ENCODE peak calls at places on chromosomes 6 and 20, in ten cellular contexts. I, J, G, A, H, F, Y, U, X and V are unnamed samples.

GRCh38 chr6:46042355-46042999 is 26.8 kb upstream of the CLIC5 start:
- DNase-seq in I (no peak), J (peak; percentile 64), G (no peak), A (no peak), H (peak; percentile 11), F (peak; percentile 55), Y (no peak), U (peak; percentile 52), X (no peak), V (peak; percentile 60)

GRCh38 chr6:96467814-96468213 is 53.8 kb upstream of the UFL1 start:
- DNase-seq in I (no peak), J (no peak), G (no peak), A (no peak), H (no peak), F (no peak), Y (no peak), U (no peak), X (no peak), V (no peak)

GRCh38 chr6:152356016-152356415 is 281.1 kb downstream of the SYNE1 start:
- DNase-seq in I (no peak), J (no peak), G (no peak), A (no peak), H (no peak), F (no peak), Y (no peak), U (peak; percentile 41), X (no peak), V (no peak)

GRCh38 chr6:108781419-108782110 is 66.7 kb upstream of the ARMC2 start:
- DNase-seq in I (no peak), J (peak; percentile 40), G (peak; percentile 2), A (no peak), H (no peak), F (peak; percentile 28), Y (no peak), U (no peak), X (peak; percentile 2), V (no peak)

GRCh38 chr6:137677714-137678113 is 183.5 kb upstream of the OLIG3 start:
- DNase-seq in I (no peak), J (no peak), G (no peak), A (no peak), H (no peak), F (no peak), Y (no peak), U (peak; percentile 40), X (no peak), V (no peak)

GRCh38 chr6:46964716-46965519 is 43.2 kb upstream of the ADGRF5 start:
- DNase-seq in I (no peak), J (no peak), G (no peak), A (no peak), H (no peak), F (no peak), Y (no peak), U (peak; percentile 2), X (no peak), V (no peak)

GRCh38 chr6:45442716-45443115 is 65.0 kb upstream of the SUPT3H start:
- DNase-seq in I (no peak), J (no peak), G (no peak), A (no peak), H (no peak), F (no peak), Y (no peak), U (no peak), X (no peak), V (no peak)

GRCh38 chr6:257774-258173 is 34.5 kb upstream of the DUSP22 start:
- DNase-seq in I (no peak), J (no peak), G (no peak), A (no peak), H (no peak), F (no peak), Y (no peak), U (no peak), X (no peak), V (no peak)

GRCh38 chr20:58623579-58624473 is 27.3 kb upstream of the STX16 start:
- DNase-seq in I (no peak), J (no peak), G (no peak), A (no peak), H (no peak), F (no peak), Y (no peak), U (peak; percentile 97), X (no peak), V (peak; percentile 98)

GRCh38 chr6:116316772-116317467 is 37.2 kb upstream of the TSPYL1 start:
- DNase-seq in I (no peak), J (no peak), G (no peak), A (no peak), H (no peak), F (no peak), Y (peak; percentile 16), U (no peak), X (no peak), V (peak; percentile 1)